ENCODE peak calls at places on chromosome 18, in seven cellular contexts. F, K, U, Q, B, V and X are unnamed samples. For H3K27me3, the result is how much of the 10 kb centered on the place peaks cover.

GRCh38 chr18:41490861-41491260 is 464.2 kb upstream of the PIK3C3 start:
- DNase-seq in F (no peak), U (no peak), V (no peak), K (no peak), B (no peak), Q (no peak), X (no peak)

GRCh38 chr18:49716035-49716434 is 97.3 kb downstream of the ACAA2 start:
- DNase-seq in B (no peak), Q (no peak), U (no peak), V (no peak), K (no peak), F (no peak), X (no peak)

GRCh38 chr18:41828137-41828536 is 126.9 kb upstream of the PIK3C3 start:
- DNase-seq in Q (no peak), B (no peak), F (no peak), U (no peak), V (no peak), K (peak), X (no peak)

GRCh38 chr18:24138281-24138883 is 480 bp upstream of the CABYR start:
- DNase-seq in U (no peak), K (no peak), Q (no peak), F (no peak), B (no peak), V (no peak), X (no peak)

GRCh38 chr18:77749189-77749588 is 499.5 kb downstream of the GALR1 start:
- DNase-seq in V (no peak), Q (no peak), K (peak), B (no peak), U (peak), F (no peak), X (no peak)

GRCh38 chr18:33918571-33918970 is 306.1 kb downstream of the NOL4 start:
- DNase-seq in Q (no peak), U (no peak), K (no peak), B (no peak), F (no peak), V (no peak), X (no peak)

GRCh38 chr18:23238152-23238531 is 102.9 kb downstream of the CABLES1 start:
- DNase-seq in F (no peak), V (no peak), Q (no peak), B (peak), U (no peak), K (no peak), X (no peak)

GRCh38 chr18:39761273-39761672 is 2193.8 kb upstream of the PIK3C3 start:
- DNase-seq in Q (no peak), B (no peak), V (no peak), F (peak), U (no peak), K (no peak), X (no peak)

GRCh38 chr18:6683112-6683876 is 46.2 kb upstream of the ARHGAP28 start:
- DNase-seq in V (no peak), U (peak), F (no peak), B (no peak), Q (no peak), K (no peak), X (no peak)

GRCh38 chr18:36449451-36449850 is 151.9 kb downstream of the FHOD3 start:
- DNase-seq in U (no peak), K (no peak), B (peak), Q (no peak), V (no peak), F (no peak), X (no peak)

GRCh38 chr18:23244431-23244830 is 109.1 kb downstream of the CABLES1 start:
- DNase-seq in K (no peak), Q (no peak), V (no peak), U (peak), B (no peak), F (no peak), X (no peak)

GRCh38 chr18:27921904-27922541 is 254.9 kb downstream of the CDH2 start:
- DNase-seq in F (peak), V (no peak), Q (peak), K (peak), B (peak), U (peak), X (peak)

GRCh38 chr18:23629444-23629946 is 33.2 kb downstream of the ANKRD29 start:
- DNase-seq in B (no peak), V (peak), U (no peak), F (no peak), Q (peak), K (peak), X (no peak)

GRCh38 chr18:55053976-55054375 is 94.7 kb upstream of the CCDC68 start:
- DNase-seq in B (peak), K (no peak), Q (no peak), U (no peak), V (no peak), F (no peak), X (no peak)

GRCh38 chr18:36929601-36930000 is 100.7 kb downstream of the KIAA1328 start:
- DNase-seq in B (no peak), F (no peak), V (no peak), Q (no peak), K (no peak), U (no peak), X (no peak)

GRCh38 chr18:74496508-74497307 is 545 bp downstream of the CNDP2 start:
- DNase-seq in V (peak), B (peak), K (peak), Q (peak), U (peak), F (no peak), X (no peak)

GRCh38 chr18:68219867-68220266 is 495.0 kb downstream of the TMX3 start:
- DNase-seq in K (no peak), F (no peak), V (no peak), U (no peak), Q (no peak), B (peak), X (no peak)

GRCh38 chr18:26617151-26617554 is 68.8 kb upstream of the KCTD1 start:
- DNase-seq in Q (peak), K (peak), F (peak), U (no peak), B (peak), V (no peak), X (peak)

GRCh38 chr18:27769152-27769551 is 407.8 kb downstream of the CDH2 start:
- DNase-seq in B (peak), K (peak), V (no peak), Q (no peak), F (no peak), U (no peak), X (no peak)

GRCh38 chr18:48997985-48998831 is 47.4 kb upstream of the SMAD7 start:
- DNase-seq in Q (peak), F (peak), B (peak), K (peak), U (peak), V (no peak), X (peak)

GRCh38 chr18:31880186-31880898 is 62.6 kb downstream of the TRAPPC8 start:
- DNase-seq in B (no peak), V (no peak), U (no peak), Q (no peak), F (no peak), K (no peak), X (no peak)

GRCh38 chr18:2139676-2140075 is 431.6 kb downstream of the METTL4 start:
- DNase-seq in F (peak), V (no peak), K (peak), Q (no peak), U (no peak), B (peak), X (no peak)

GRCh38 chr18:13159579-13159978 is 59.0 kb upstream of the LDLRAD4 start:
- DNase-seq in K (peak), U (peak), B (peak), F (peak), V (no peak), Q (peak), X (peak)

GRCh38 chr18:24009651-24010333 is 4.8 kb upstream of the TTC39C start:
- DNase-seq in Q (no peak), U (no peak), F (peak), V (no peak), K (no peak), B (no peak), X (no peak)

GRCh38 chr18:77899972-77900754 is 650.5 kb downstream of the GALR1 start:
- DNase-seq in V (no peak), U (peak), Q (no peak), B (peak), F (peak), K (peak), X (no peak)

GRCh38 chr18:9055185-9055584 is 47.3 kb upstream of the NDUFV2 start:
- DNase-seq in B (peak), Q (no peak), U (peak), K (peak), F (peak), V (no peak), X (peak)

GRCh38 chr18:48814490-48815181 is 136.1 kb downstream of the SMAD7 start:
- DNase-seq in V (no peak), F (no peak), K (no peak), U (no peak), B (no peak), Q (no peak), X (no peak)

GRCh38 chr18:30381826-30382225 is 660.7 kb downstream of the DSC3 start:
- DNase-seq in K (no peak), U (no peak), V (no peak), F (no peak), B (no peak), Q (no peak), X (no peak)

GRCh38 chr18:44733754-44734465 is 53.2 kb downstream of the SETBP1 start:
- DNase-seq in B (no peak), U (no peak), K (no peak), Q (no peak), F (peak), V (no peak), X (no peak)

GRCh38 chr18:44733069-44733753 is 52.5 kb downstream of the SETBP1 start:
- DNase-seq in F (peak), Q (no peak), K (peak), U (no peak), V (no peak), B (peak), X (peak)

GRCh38 chr18:44736664-44737063 is 56.0 kb downstream of the SETBP1 start:
- DNase-seq in Q (no peak), K (no peak), V (no peak), U (no peak), B (no peak), F (no peak), X (no peak)

GRCh38 chr18:44732604-44733003 is 51.9 kb downstream of the SETBP1 start:
- DNase-seq in U (no peak), K (no peak), F (no peak), Q (no peak), B (no peak), V (no peak), X (no peak)

DNA sequence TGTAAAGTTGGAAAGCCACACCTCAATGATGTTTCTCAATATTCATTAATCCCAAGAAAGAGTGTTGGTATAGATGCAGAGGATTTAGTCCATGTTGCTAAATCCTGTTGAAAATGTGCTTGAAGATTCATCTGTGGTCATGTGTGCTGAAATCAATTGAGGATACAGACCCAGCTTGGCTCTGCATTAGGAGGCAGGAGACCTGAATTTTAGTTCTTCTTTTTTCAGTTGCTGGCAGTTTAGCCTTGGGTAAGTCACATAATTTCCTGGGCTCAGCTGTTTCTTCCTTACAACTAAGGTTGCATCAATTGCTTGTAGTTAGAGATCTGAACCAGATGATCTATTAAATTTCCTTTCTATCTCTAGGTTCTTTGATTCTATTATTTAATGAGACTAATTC is 54.4 kb downstream of the SETBP1 start:
- DNase-seq in B (no peak), F (no peak), Q (no peak), U (no peak), K (no peak), V (no peak), X (no peak)
- H3K27me3 ChIP-seq in B (under half), F (under half), Q (under half), U (under half), K (under half), V (under half), X (under half)

DNA sequence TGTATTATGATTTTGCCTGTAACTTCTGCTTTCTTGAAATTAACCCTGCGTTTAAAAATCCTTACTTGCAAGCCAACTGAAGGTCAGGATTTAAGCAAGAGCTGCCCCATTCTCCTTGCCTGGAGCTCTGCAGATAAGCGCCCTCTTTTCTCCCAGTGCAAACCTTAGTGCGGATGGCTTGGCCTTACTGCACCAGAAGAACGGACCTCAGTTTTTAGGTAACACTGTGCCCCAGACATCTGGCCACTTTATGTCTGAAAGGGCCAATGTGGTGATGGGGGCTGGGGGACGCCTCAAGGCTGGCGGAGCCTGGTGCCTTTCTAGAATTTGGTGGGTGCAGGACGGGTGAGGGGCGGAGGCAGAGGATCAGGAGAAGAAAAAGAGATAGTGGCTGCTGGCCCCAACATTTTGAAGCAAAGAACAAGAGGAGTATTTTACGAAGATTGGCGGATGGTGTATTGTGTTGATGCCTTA is 718 bp upstream of the TNFRSF11A start:
- DNase-seq in Q (no peak), B (no peak), V (no peak), U (no peak), K (no peak), F (no peak), X (no peak)
- H3K9ac ChIP-seq in Q (peak), B (no peak), V (peak), U (no peak), K (no peak), F (no peak), X (no peak)

GRCh38 chr18:72692595-72692994 is 148.5 kb upstream of the CBLN2 start:
- DNase-seq in U (peak), B (no peak), K (no peak), Q (no peak), F (no peak), V (no peak), X (no peak)
- H3K4me3 ChIP-seq in U (peak), B (no peak), K (no peak), Q (no peak), F (peak), V (no peak), X (peak)

GRCh38 chr18:79786304-79786703 is 11.4 kb upstream of the KCNG2 start:
- DNase-seq in U (no peak), B (no peak), K (no peak), V (no peak), Q (no peak), F (no peak), X (no peak)
- H3K27me3 ChIP-seq in U (half or more), B (under half), K (under half), V (under half), Q (half or more), F (under half), X (under half)

DNA sequence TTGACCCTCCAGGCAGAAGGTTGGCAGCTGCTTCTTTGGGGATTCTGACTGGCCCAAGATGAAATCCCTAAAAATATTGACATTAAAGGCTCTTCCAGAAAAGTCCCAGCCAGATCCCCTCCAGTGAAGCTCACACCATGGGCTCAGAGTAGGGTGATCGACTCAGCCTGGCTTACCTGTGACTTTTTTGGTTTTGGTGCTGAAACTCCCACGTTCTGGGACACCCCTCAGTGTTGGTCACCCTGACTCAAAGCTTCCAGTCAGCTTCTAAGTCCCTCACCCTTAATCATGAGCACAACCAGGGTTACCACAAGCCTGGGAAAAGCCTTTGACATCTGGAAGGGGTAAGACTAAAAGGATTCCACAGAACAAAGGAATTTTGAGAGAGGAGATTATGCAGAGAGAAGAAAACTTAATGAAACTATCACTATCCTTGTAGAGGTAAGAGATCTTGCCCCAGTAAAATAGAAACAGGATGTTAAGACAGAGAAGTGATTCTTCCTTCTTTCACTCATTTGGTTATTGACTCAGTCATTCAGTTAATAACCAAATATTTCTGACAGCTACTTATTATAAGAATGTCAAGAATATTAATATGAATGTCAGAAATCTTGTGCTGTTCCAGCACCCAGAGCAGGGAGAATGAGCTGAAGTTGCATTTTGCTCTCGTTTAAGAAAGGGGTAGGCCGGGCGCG is 66.8 kb upstream of the SEC11C start:
- DNase-seq in U (no peak), Q (no peak), V (no peak), B (no peak), K (no peak), F (no peak), X (no peak)
- H3K9ac ChIP-seq in U (no peak), Q (no peak), V (no peak), B (no peak), K (no peak), F (no peak), X (no peak)

GRCh38 chr18:111292-112014 is 46.9 kb upstream of the USP14 start:
- DNase-seq in V (peak), F (peak), B (peak), U (peak), Q (peak), K (peak), X (no peak)
- H3K4me3 ChIP-seq in V (peak), F (peak), B (no peak), U (peak), Q (peak), K (peak), X (no peak)

DNA sequence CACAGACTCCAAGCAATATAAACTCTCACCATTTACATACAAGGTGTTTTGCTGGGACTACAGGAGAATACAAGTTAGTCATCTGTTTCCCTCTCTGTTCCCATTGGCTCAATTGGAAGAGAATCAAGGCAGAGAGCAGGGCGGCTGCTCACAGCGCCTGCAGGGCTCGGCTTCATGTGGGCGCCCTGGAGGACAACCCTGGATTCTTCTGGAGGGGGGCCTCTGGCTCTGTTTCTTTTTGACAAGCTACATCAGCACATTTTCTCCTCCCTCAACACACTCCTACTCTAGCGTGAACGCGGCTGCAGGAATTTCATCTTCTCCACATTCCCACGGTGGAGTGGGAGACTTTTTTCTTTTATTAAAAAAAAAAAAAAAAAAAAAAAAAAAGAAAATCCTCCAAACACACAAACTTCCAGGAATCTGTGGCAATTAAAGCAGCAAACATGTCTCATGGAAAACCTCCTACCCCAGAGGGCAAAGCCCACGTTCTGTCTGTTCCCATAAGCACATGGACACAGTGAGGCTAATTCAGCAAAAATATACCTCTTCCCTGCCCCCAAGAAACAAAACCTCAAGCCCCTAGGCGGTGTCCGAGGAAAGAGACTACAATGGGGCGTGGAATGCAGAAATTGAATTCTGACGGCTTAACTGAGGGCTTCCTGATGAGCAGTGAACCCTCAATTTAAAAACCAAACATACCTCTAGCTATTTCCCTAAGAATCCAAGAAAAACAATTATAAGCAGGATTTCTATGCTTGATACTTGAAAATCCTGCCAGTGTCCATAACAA is 50.6 kb downstream of the PARD6G start:
- DNase-seq in U (no peak), Q (no peak), F (peak), K (no peak), V (no peak), B (peak), X (no peak)
- H3K27me3 ChIP-seq in U (under half), Q (under half), F (under half), K (under half), V (under half), B (under half), X (under half)

DNA sequence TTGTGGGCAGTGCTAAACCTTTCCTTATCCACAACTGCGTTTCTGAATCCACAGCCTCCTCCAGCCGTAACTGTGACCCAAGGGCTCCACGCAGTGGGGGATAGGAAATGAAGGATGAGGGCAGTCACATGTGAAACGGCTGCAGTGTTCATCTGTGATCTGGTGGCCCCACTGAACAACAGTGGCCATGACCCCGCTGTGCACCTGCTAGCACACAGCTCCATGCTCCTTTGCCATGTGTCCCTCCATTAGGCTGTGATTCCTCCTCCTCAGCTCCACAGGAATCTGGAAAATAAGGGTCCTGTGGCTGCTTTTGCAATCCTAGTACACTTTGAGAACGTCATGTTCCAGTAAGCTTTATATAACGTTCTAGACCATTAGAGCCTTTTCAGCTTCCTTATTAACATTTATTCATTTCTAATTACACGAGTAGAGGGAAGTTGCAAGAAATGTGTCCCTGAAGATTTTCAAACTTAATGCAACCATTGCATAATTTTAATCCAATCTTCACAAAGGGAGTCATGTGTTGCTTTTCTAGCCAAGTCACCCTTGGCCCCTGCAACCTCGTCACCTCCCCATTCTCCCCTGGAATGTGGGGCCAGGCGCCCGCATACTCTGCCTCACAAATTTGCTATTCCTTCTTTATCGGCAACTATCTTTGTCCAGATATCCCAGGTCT is 7.1 kb upstream of the NAPG start:
- DNase-seq in K (no peak), F (no peak), B (peak), V (peak), U (peak), Q (peak), X (no peak)
- H3K9ac ChIP-seq in K (no peak), F (no peak), B (no peak), V (no peak), U (no peak), Q (no peak), X (no peak)